ENCODE peak calls at places on chromosomes 2 and 18, in five cellular contexts. J is endothelial cell of umbilical vein, D is cardiac muscle cell, Q is GM12865, A is left ventricle myocardium inferior. O is an unnamed sample.

GRCh38 chr2:141497262-141497661 is 633.6 kb downstream of the LRP1B start:
- DNase-seq in J (no peak), D (no peak), Q (no peak), A (no peak), O (no peak)

GRCh38 chr2:120261387-120262006 is 8.8 kb downstream of the RALB start:
- DNase-seq in J (no peak), D (no peak), Q (peak; percentile 75), A (no peak), O (no peak)

GRCh38 chr18:59303656-59304055 is 14.8 kb downstream of the CPLX4 start:
- DNase-seq in J (no peak), D (no peak), Q (no peak), A (no peak), O (no peak)

GRCh38 chr2:174240097-174240496 is 8.2 kb downstream of the OLA1 start:
- DNase-seq in J (no peak), D (no peak), Q (no peak), A (no peak), O (no peak)

GRCh38 chr18:63410792-63411191 is 11.5 kb downstream of the VPS4B start:
- DNase-seq in J (peak; percentile 61), D (peak; percentile 32), Q (no peak), A (no peak), O (peak; percentile 69)

GRCh38 chr2:154992826-154993225 is 294.3 kb downstream of the KCNJ3 start:
- DNase-seq in J (peak; percentile 72), D (no peak), Q (no peak), A (no peak), O (no peak)

GRCh38 chr2:207142461-207142860 is 23.3 kb downstream of the KLF7 start:
- DNase-seq in J (no peak), D (no peak), Q (peak; percentile 33), A (no peak), O (no peak)

GRCh38 chr2:152573168-152573567 is 144.1 kb downstream of the PRPF40A start:
- DNase-seq in J (no peak), D (peak; percentile 50), Q (peak; percentile 77), A (no peak), O (peak; percentile 93)

GRCh38 chr2:128775401-128776285 is 457.0 kb upstream of the HS6ST1 start:
- DNase-seq in J (no peak), D (no peak), Q (no peak), A (no peak), O (no peak)

GRCh38 chr18:11154369-11154982 is 5.1 kb upstream of the PIEZO2 start:
- DNase-seq in J (peak; percentile 68), D (peak; percentile 80), Q (peak; percentile 72), A (no peak), O (peak; percentile 24)

GRCh38 chr18:53909668-53910067 is 314.8 kb downstream of the MBD2 start:
- DNase-seq in J (no peak), D (no peak), Q (peak; percentile 69), A (no peak), O (peak; percentile 68)

GRCh38 chr2:218289639-218290315 is 2.5 kb downstream of the TMBIM1 start:
- DNase-seq in J (peak; percentile 57), D (peak; percentile 57), Q (no peak), A (no peak), O (peak; percentile 82)

GRCh38 chr18:78696698-78697435 is 282.8 kb upstream of the SALL3 start:
- DNase-seq in J (no peak), D (no peak), Q (no peak), A (no peak), O (no peak)

GRCh38 chr2:239369631-239370161 is 31.1 kb downstream of the HDAC4 start:
- DNase-seq in J (no peak), D (no peak), Q (peak; percentile 87), A (no peak), O (peak; percentile 5)

GRCh38 chr2:25749676-25750075 is 76.3 kb upstream of the DTNB start:
- DNase-seq in J (no peak), D (no peak), Q (no peak), A (no peak), O (no peak)

GRCh38 chr2:148560501-148560900 is 84.0 kb upstream of the EPC2 start:
- DNase-seq in J (no peak), D (peak; percentile 64), Q (no peak), A (no peak), O (no peak)

GRCh38 chr2:54572262-54572635 is 116.1 kb downstream of the SPTBN1 start:
- DNase-seq in J (peak; percentile 87), D (peak; percentile 68), Q (peak; percentile 74), A (no peak), O (peak; percentile 89)

GRCh38 chr2:38504169-38504568 is 98.6 kb downstream of the HNRNPLL start:
- DNase-seq in J (no peak), D (no peak), Q (no peak), A (no peak), O (no peak)

GRCh38 chr2:189751080-189751658 is 11.4 kb downstream of the OSGEPL1 start:
- DNase-seq in J (peak; percentile 40), D (peak; percentile 42), Q (peak; percentile 42), A (no peak), O (peak; percentile 45)

GRCh38 chr2:43842866-43843226 is 4.1 kb downstream of the ABCG8 start:
- DNase-seq in J (no peak), D (no peak), Q (no peak), A (no peak), O (no peak)

GRCh38 chr2:150860301-150860700 is 372.8 kb upstream of the RND3 start:
- DNase-seq in J (no peak), D (no peak), Q (no peak), A (no peak), O (no peak)

GRCh38 chr18:35246831-35247230 is 6.0 kb downstream of the ZNF397 start:
- DNase-seq in J (no peak), D (no peak), Q (no peak), A (no peak), O (no peak)

GRCh38 chr2:20642026-20642971 is 8.6 kb downstream of the HS1BP3 start:
- DNase-seq in J (peak; percentile 76), D (peak; percentile 78), Q (peak; percentile 78), A (peak; percentile 80), O (peak; percentile 73)

GRCh38 chr2:240948905-240949790 is 43.0 kb downstream of the CROCC2 start:
- DNase-seq in J (no peak), D (no peak), Q (no peak), A (no peak), O (no peak)

GRCh38 chr18:41331661-41332060 is 623.4 kb upstream of the PIK3C3 start:
- DNase-seq in J (no peak), D (no peak), Q (no peak), A (no peak), O (no peak)

GRCh38 chr2:182496596-182496995 is 69.8 kb upstream of the PDE1A start:
- DNase-seq in J (no peak), D (no peak), Q (no peak), A (no peak), O (peak; percentile 6)

GRCh38 chr2:5520352-5520996 is 171.7 kb upstream of the SOX11 start:
- DNase-seq in J (no peak), D (no peak), Q (no peak), A (peak; percentile 32), O (no peak)

GRCh38 chr2:8608411-8608954 is 73.4 kb upstream of the ID2 start:
- DNase-seq in J (no peak), D (no peak), Q (peak; percentile 64), A (no peak), O (no peak)

GRCh38 chr2:68217729-68218128 is 34.6 kb downstream of the PPP3R1 start:
- DNase-seq in J (no peak), D (no peak), Q (peak; percentile 32), A (no peak), O (no peak)

GRCh38 chr2:190707726-190708125 is 58.8 kb downstream of the NAB1 start:
- DNase-seq in J (no peak), D (no peak), Q (peak; percentile 58), A (no peak), O (no peak)

GRCh38 chr18:79241755-79242154 is 154.0 kb upstream of the NFATC1 start:
- DNase-seq in J (no peak), D (no peak), Q (no peak), A (no peak), O (no peak)

GRCh38 chr2:103008586-103008985 is 246.8 kb downstream of the TMEM182 start:
- DNase-seq in J (no peak), D (no peak), Q (no peak), A (no peak), O (no peak)
- TF ChIP-seq CTCF in J (no peak), D (no peak), Q (no peak), A (no peak), O (no peak)

GRCh38 chr2:19362094-19362649 is 3.7 kb upstream of the OSR1 start:
- DNase-seq in J (no peak), D (no peak), Q (no peak), A (no peak), O (peak; percentile 37)
- H3K4me3 ChIP-seq in J (peak overlapping the region; percentile 48), D (peak overlapping the region; percentile 27), Q (peak overlapping the region; percentile 67), A (peak overlapping the region; percentile 78), O (peak overlapping the region; percentile 70)

GRCh38 chr2:122749347-122749850 is 993.9 kb downstream of the TSN start:
- DNase-seq in J (peak; percentile 12), D (peak; percentile 76), Q (no peak), A (no peak), O (no peak)

GRCh38 chr2:122750095-122750494 is 994.6 kb downstream of the TSN start:
- DNase-seq in J (no peak), D (no peak), Q (no peak), A (no peak), O (no peak)

GRCh38 chr2:122750808-122751207 is 995.4 kb downstream of the TSN start:
- DNase-seq in J (no peak), D (no peak), Q (no peak), A (no peak), O (no peak)

GRCh38 chr2:122753341-122753740 is 997.9 kb downstream of the TSN start:
- DNase-seq in J (no peak), D (no peak), Q (no peak), A (no peak), O (no peak)

DNA sequence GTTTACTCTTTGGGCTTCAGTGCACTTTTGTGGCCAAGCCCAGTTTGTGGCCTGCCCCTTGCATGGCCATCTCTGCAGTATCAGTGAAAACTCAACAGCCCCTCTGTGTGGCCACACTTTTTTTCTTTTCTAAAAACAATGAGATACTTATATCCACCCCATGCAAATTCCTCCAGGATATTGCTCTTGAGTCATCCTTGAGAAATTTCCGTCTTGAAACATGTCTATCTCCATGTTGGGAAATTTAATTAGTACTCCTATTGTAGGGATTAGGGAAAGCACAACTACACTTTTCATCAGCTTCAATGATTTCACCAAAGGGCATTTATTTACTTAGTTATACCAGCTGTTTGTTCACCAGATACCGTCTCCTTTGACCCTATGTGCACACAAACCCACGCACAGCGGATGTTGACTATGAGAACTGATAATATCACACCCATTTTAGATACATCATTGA is 993.1 kb downstream of the TSN start:
- DNase-seq in J (peak; percentile 63), D (peak; percentile 98), Q (no peak), A (no peak), O (peak; percentile 77)
- TF ChIP-seq CTCF in J (no peak), D (peak; percentile 47), Q (no peak), A (no peak), O (no peak)

GRCh38 chr2:98480598-98480997 is 35.9 kb downstream of the INPP4A start:
- DNase-seq in J (no peak), D (no peak), Q (no peak), A (no peak), O (no peak)
- H3K4me3 ChIP-seq in J (no peak overlapping the region), D (no peak overlapping the region), Q (no peak overlapping the region), A (no peak overlapping the region), O (no peak overlapping the region)

O was measured in epithelial cell of esophagus.